ENCODE peak calls at places on chromosome 16, in seven cellular contexts. One of them, this sample, is unnamed.

GRCh38 chr16:81214745-81215166 is 23.7 kb upstream of the BCO1 start:
- DNase-seq in adrenal gland: no peak
- DNase-seq in activated naive CD8-positive, alpha-beta T cell treated with anti-CD3 and anti-CD28 coated beads, Interleukin-2, amount 50 U/mL, for 24 hours: no peak
- DNase-seq in cardiac muscle cell: peak
- DNase-seq in A549: peak
- DNase-seq in astrocyte of the spinal cord: no peak
- DNase-seq in nephron progenitor cell: peak
- DNase-seq in this sample: peak

GRCh38 chr16:83402969-83403368 is 404.8 kb upstream of the HSBP1 start:
- DNase-seq in adrenal gland: no peak
- DNase-seq in activated naive CD8-positive, alpha-beta T cell treated with anti-CD3 and anti-CD28 coated beads, Interleukin-2, amount 50 U/mL, for 24 hours: no peak
- DNase-seq in cardiac muscle cell: peak
- DNase-seq in A549: no peak
- DNase-seq in astrocyte of the spinal cord: peak
- DNase-seq in nephron progenitor cell: peak
- DNase-seq in this sample: no peak

GRCh38 chr16:57434003-57434402 is 13.2 kb downstream of the CIAPIN1 start:
- DNase-seq in adrenal gland: no peak
- DNase-seq in activated naive CD8-positive, alpha-beta T cell treated with anti-CD3 and anti-CD28 coated beads, Interleukin-2, amount 50 U/mL, for 24 hours: no peak
- DNase-seq in cardiac muscle cell: no peak
- DNase-seq in A549: no peak
- DNase-seq in astrocyte of the spinal cord: no peak
- DNase-seq in nephron progenitor cell: no peak
- DNase-seq in this sample: no peak

GRCh38 chr16:79867425-79867997 is 267.0 kb upstream of the MAF start:
- DNase-seq in adrenal gland: no peak
- DNase-seq in activated naive CD8-positive, alpha-beta T cell treated with anti-CD3 and anti-CD28 coated beads, Interleukin-2, amount 50 U/mL, for 24 hours: no peak
- DNase-seq in cardiac muscle cell: no peak
- DNase-seq in A549: no peak
- DNase-seq in astrocyte of the spinal cord: no peak
- DNase-seq in nephron progenitor cell: no peak
- DNase-seq in this sample: no peak

GRCh38 chr16:15741207-15741871 is 91.3 kb downstream of the NDE1 start:
- DNase-seq in adrenal gland: no peak
- DNase-seq in activated naive CD8-positive, alpha-beta T cell treated with anti-CD3 and anti-CD28 coated beads, Interleukin-2, amount 50 U/mL, for 24 hours: no peak
- DNase-seq in cardiac muscle cell: no peak
- DNase-seq in A549: no peak
- DNase-seq in astrocyte of the spinal cord: no peak
- DNase-seq in nephron progenitor cell: no peak
- DNase-seq in this sample: no peak

GRCh38 chr16:85312642-85313540 is 200.6 kb upstream of the CIBAR2 start:
- DNase-seq in adrenal gland: peak
- DNase-seq in activated naive CD8-positive, alpha-beta T cell treated with anti-CD3 and anti-CD28 coated beads, Interleukin-2, amount 50 U/mL, for 24 hours: no peak
- DNase-seq in cardiac muscle cell: peak
- DNase-seq in A549: no peak
- DNase-seq in astrocyte of the spinal cord: no peak
- DNase-seq in nephron progenitor cell: peak
- DNase-seq in this sample: no peak

GRCh38 chr16:84597518-84598390 is 20.1 kb downstream of the COTL1 start:
- DNase-seq in adrenal gland: no peak
- DNase-seq in activated naive CD8-positive, alpha-beta T cell treated with anti-CD3 and anti-CD28 coated beads, Interleukin-2, amount 50 U/mL, for 24 hours: no peak
- DNase-seq in cardiac muscle cell: no peak
- DNase-seq in A549: no peak
- DNase-seq in astrocyte of the spinal cord: no peak
- DNase-seq in nephron progenitor cell: no peak
- DNase-seq in this sample: no peak

GRCh38 chr16:89958068-89958467 is 9.5 kb downstream of the DEF8 start:
- DNase-seq in adrenal gland: peak
- DNase-seq in activated naive CD8-positive, alpha-beta T cell treated with anti-CD3 and anti-CD28 coated beads, Interleukin-2, amount 50 U/mL, for 24 hours: peak
- DNase-seq in cardiac muscle cell: peak
- DNase-seq in A549: peak
- DNase-seq in astrocyte of the spinal cord: peak
- DNase-seq in nephron progenitor cell: peak
- DNase-seq in this sample: peak

GRCh38 chr16:10641555-10641952 is 53.2 kb downstream of the TEKT5 start:
- DNase-seq in adrenal gland: no peak
- DNase-seq in activated naive CD8-positive, alpha-beta T cell treated with anti-CD3 and anti-CD28 coated beads, Interleukin-2, amount 50 U/mL, for 24 hours: no peak
- DNase-seq in cardiac muscle cell: no peak
- DNase-seq in A549: no peak
- DNase-seq in astrocyte of the spinal cord: no peak
- DNase-seq in nephron progenitor cell: no peak
- DNase-seq in this sample: no peak

GRCh38 chr16:10441726-10442125 is 55.9 kb downstream of the ATF7IP2 start:
- DNase-seq in adrenal gland: no peak
- DNase-seq in activated naive CD8-positive, alpha-beta T cell treated with anti-CD3 and anti-CD28 coated beads, Interleukin-2, amount 50 U/mL, for 24 hours: no peak
- DNase-seq in cardiac muscle cell: no peak
- DNase-seq in A549: no peak
- DNase-seq in astrocyte of the spinal cord: no peak
- DNase-seq in nephron progenitor cell: no peak
- DNase-seq in this sample: no peak

GRCh38 chr16:85451646-85452363 is 161.3 kb upstream of the GSE1 start:
- DNase-seq in adrenal gland: no peak
- DNase-seq in activated naive CD8-positive, alpha-beta T cell treated with anti-CD3 and anti-CD28 coated beads, Interleukin-2, amount 50 U/mL, for 24 hours: no peak
- DNase-seq in cardiac muscle cell: no peak
- DNase-seq in A549: no peak
- DNase-seq in astrocyte of the spinal cord: no peak
- DNase-seq in nephron progenitor cell: no peak
- DNase-seq in this sample: no peak

GRCh38 chr16:89293276-89294143 is 76.0 kb downstream of the ZNF778 start:
- DNase-seq in adrenal gland: no peak
- DNase-seq in activated naive CD8-positive, alpha-beta T cell treated with anti-CD3 and anti-CD28 coated beads, Interleukin-2, amount 50 U/mL, for 24 hours: no peak
- DNase-seq in cardiac muscle cell: no peak
- DNase-seq in A549: no peak
- DNase-seq in astrocyte of the spinal cord: no peak
- DNase-seq in nephron progenitor cell: no peak
- DNase-seq in this sample: no peak

GRCh38 chr16:21937387-21937829 is 15.8 kb upstream of the UQCRC2 start:
- DNase-seq in adrenal gland: no peak
- DNase-seq in activated naive CD8-positive, alpha-beta T cell treated with anti-CD3 and anti-CD28 coated beads, Interleukin-2, amount 50 U/mL, for 24 hours: no peak
- DNase-seq in cardiac muscle cell: no peak
- DNase-seq in A549: no peak
- DNase-seq in astrocyte of the spinal cord: no peak
- DNase-seq in nephron progenitor cell: no peak
- DNase-seq in this sample: no peak

GRCh38 chr16:12507366-12507765 is 296.3 kb downstream of the CPPED1 start:
- DNase-seq in adrenal gland: no peak
- DNase-seq in activated naive CD8-positive, alpha-beta T cell treated with anti-CD3 and anti-CD28 coated beads, Interleukin-2, amount 50 U/mL, for 24 hours: no peak
- DNase-seq in cardiac muscle cell: no peak
- DNase-seq in A549: no peak
- DNase-seq in astrocyte of the spinal cord: no peak
- DNase-seq in nephron progenitor cell: no peak
- DNase-seq in this sample: no peak

GRCh38 chr16:1137604-1138003 is 15.3 kb upstream of the CACNA1H start:
- DNase-seq in adrenal gland: peak
- DNase-seq in activated naive CD8-positive, alpha-beta T cell treated with anti-CD3 and anti-CD28 coated beads, Interleukin-2, amount 50 U/mL, for 24 hours: no peak
- DNase-seq in cardiac muscle cell: no peak
- DNase-seq in A549: no peak
- DNase-seq in astrocyte of the spinal cord: no peak
- DNase-seq in nephron progenitor cell: no peak
- DNase-seq in this sample: no peak

GRCh38 chr16:21637032-21637968 is 15.1 kb downstream of the IGSF6 start:
- DNase-seq in adrenal gland: no peak
- DNase-seq in activated naive CD8-positive, alpha-beta T cell treated with anti-CD3 and anti-CD28 coated beads, Interleukin-2, amount 50 U/mL, for 24 hours: no peak
- DNase-seq in cardiac muscle cell: no peak
- DNase-seq in A549: no peak
- DNase-seq in astrocyte of the spinal cord: no peak
- DNase-seq in nephron progenitor cell: no peak
- DNase-seq in this sample: no peak

GRCh38 chr16:85157813-85158701 is 45.8 kb upstream of the CIBAR2 start:
- DNase-seq in adrenal gland: no peak
- DNase-seq in activated naive CD8-positive, alpha-beta T cell treated with anti-CD3 and anti-CD28 coated beads, Interleukin-2, amount 50 U/mL, for 24 hours: peak
- DNase-seq in cardiac muscle cell: no peak
- DNase-seq in A549: no peak
- DNase-seq in astrocyte of the spinal cord: no peak
- DNase-seq in nephron progenitor cell: peak
- DNase-seq in this sample: no peak

GRCh38 chr16:77043076-77043475 is 147.9 kb upstream of the MON1B start:
- DNase-seq in adrenal gland: no peak
- DNase-seq in activated naive CD8-positive, alpha-beta T cell treated with anti-CD3 and anti-CD28 coated beads, Interleukin-2, amount 50 U/mL, for 24 hours: no peak
- DNase-seq in cardiac muscle cell: peak
- DNase-seq in A549: peak
- DNase-seq in astrocyte of the spinal cord: peak
- DNase-seq in nephron progenitor cell: no peak
- DNase-seq in this sample: no peak

GRCh38 chr16:81462683-81463082 is 18.1 kb downstream of the CMIP start:
- DNase-seq in adrenal gland: peak
- DNase-seq in activated naive CD8-positive, alpha-beta T cell treated with anti-CD3 and anti-CD28 coated beads, Interleukin-2, amount 50 U/mL, for 24 hours: no peak
- DNase-seq in cardiac muscle cell: no peak
- DNase-seq in A549: no peak
- DNase-seq in astrocyte of the spinal cord: no peak
- DNase-seq in nephron progenitor cell: no peak
- DNase-seq in this sample: no peak

GRCh38 chr16:30546115-30546514 is 11.5 kb upstream of the ZNF747 start:
- DNase-seq in adrenal gland: no peak
- DNase-seq in activated naive CD8-positive, alpha-beta T cell treated with anti-CD3 and anti-CD28 coated beads, Interleukin-2, amount 50 U/mL, for 24 hours: no peak
- DNase-seq in cardiac muscle cell: no peak
- DNase-seq in A549: no peak
- DNase-seq in astrocyte of the spinal cord: no peak
- DNase-seq in nephron progenitor cell: no peak
- DNase-seq in this sample: no peak

GRCh38 chr16:56451753-56452689 is 667 bp downstream of the OGFOD1 start:
- DNase-seq in adrenal gland: peak
- DNase-seq in activated naive CD8-positive, alpha-beta T cell treated with anti-CD3 and anti-CD28 coated beads, Interleukin-2, amount 50 U/mL, for 24 hours: no peak
- DNase-seq in cardiac muscle cell: peak
- DNase-seq in A549: peak
- DNase-seq in astrocyte of the spinal cord: peak
- DNase-seq in nephron progenitor cell: peak
- DNase-seq in this sample: peak

GRCh38 chr16:68563631-68564366 is 24.7 kb downstream of the ZFP90 start:
- DNase-seq in adrenal gland: no peak
- DNase-seq in activated naive CD8-positive, alpha-beta T cell treated with anti-CD3 and anti-CD28 coated beads, Interleukin-2, amount 50 U/mL, for 24 hours: no peak
- DNase-seq in cardiac muscle cell: no peak
- DNase-seq in A549: no peak
- DNase-seq in astrocyte of the spinal cord: peak
- DNase-seq in nephron progenitor cell: no peak
- DNase-seq in this sample: no peak

GRCh38 chr16:11507991-11508390 is 78.7 kb downstream of the LITAF start:
- DNase-seq in adrenal gland: no peak
- DNase-seq in activated naive CD8-positive, alpha-beta T cell treated with anti-CD3 and anti-CD28 coated beads, Interleukin-2, amount 50 U/mL, for 24 hours: no peak
- DNase-seq in cardiac muscle cell: no peak
- DNase-seq in A549: no peak
- DNase-seq in astrocyte of the spinal cord: no peak
- DNase-seq in nephron progenitor cell: no peak
- DNase-seq in this sample: no peak

GRCh38 chr16:1613728-1614225 is 1.6 kb downstream of the CRAMP1 start:
- DNase-seq in adrenal gland: peak
- DNase-seq in activated naive CD8-positive, alpha-beta T cell treated with anti-CD3 and anti-CD28 coated beads, Interleukin-2, amount 50 U/mL, for 24 hours: peak
- DNase-seq in cardiac muscle cell: peak
- DNase-seq in A549: no peak
- DNase-seq in astrocyte of the spinal cord: no peak
- DNase-seq in nephron progenitor cell: peak
- DNase-seq in this sample: peak

GRCh38 chr16:72886366-72886974 is 161.5 kb downstream of the ZFHX3 start:
- DNase-seq in adrenal gland: no peak
- DNase-seq in activated naive CD8-positive, alpha-beta T cell treated with anti-CD3 and anti-CD28 coated beads, Interleukin-2, amount 50 U/mL, for 24 hours: no peak
- DNase-seq in cardiac muscle cell: no peak
- DNase-seq in A549: no peak
- DNase-seq in astrocyte of the spinal cord: no peak
- DNase-seq in nephron progenitor cell: no peak
- DNase-seq in this sample: no peak

GRCh38 chr16:11671271-11671670 is 3.0 kb downstream of the SNN start:
- DNase-seq in adrenal gland: no peak
- DNase-seq in activated naive CD8-positive, alpha-beta T cell treated with anti-CD3 and anti-CD28 coated beads, Interleukin-2, amount 50 U/mL, for 24 hours: no peak
- DNase-seq in cardiac muscle cell: no peak
- DNase-seq in A549: no peak
- DNase-seq in astrocyte of the spinal cord: no peak
- DNase-seq in nephron progenitor cell: no peak
- DNase-seq in this sample: no peak

GRCh38 chr16:81641403-81642106 is 137.5 kb upstream of the PLCG2 start:
- DNase-seq in adrenal gland: peak
- DNase-seq in activated naive CD8-positive, alpha-beta T cell treated with anti-CD3 and anti-CD28 coated beads, Interleukin-2, amount 50 U/mL, for 24 hours: no peak
- DNase-seq in cardiac muscle cell: no peak
- DNase-seq in A549: no peak
- DNase-seq in astrocyte of the spinal cord: no peak
- DNase-seq in nephron progenitor cell: peak
- DNase-seq in this sample: no peak

This sample was measured in HAP-1.